ENCODE peak calls at places on chromosomes 12 and 14, in four cellular contexts. N, L, Y and D are unnamed samples.

GRCh38 chr12:94134226-94134795 is 14.1 kb upstream of the PLXNC1 start:
- DNase-seq in Y (no peak), N (peak), L (peak), D (no peak)

GRCh38 chr12:131604146-131604844 is 106.6 kb upstream of the SFSWAP start:
- DNase-seq in N (no peak), Y (no peak), L (no peak), D (no peak)

GRCh38 chr12:54549774-54550451 is 512 bp downstream of the PDE1B start:
- DNase-seq in L (no peak), N (peak), Y (no peak), D (no peak)

GRCh38 chr14:28609228-28609828 is 157.3 kb upstream of the FOXG1 start:
- DNase-seq in L (peak), N (peak), Y (peak), D (no peak)

GRCh38 chr14:48709277-48709785 is 876.8 kb downstream of the RPS29 start:
- DNase-seq in N (no peak), Y (no peak), L (no peak), D (no peak)

GRCh38 chr12:131700271-131700670 is 10.6 kb upstream of the SFSWAP start:
- DNase-seq in Y (no peak), L (no peak), N (no peak), D (no peak)

GRCh38 chr12:99131761-99132199 is 486.7 kb downstream of the APAF1 start:
- DNase-seq in N (no peak), L (peak), Y (no peak), D (no peak)

GRCh38 chr12:64685605-64686004 is 73.6 kb downstream of the GNS start:
- DNase-seq in Y (no peak), N (no peak), L (no peak), D (no peak)

GRCh38 chr12:127711108-127711507 is 555.9 kb upstream of the TMEM132C start:
- DNase-seq in L (no peak), N (peak), Y (no peak), D (no peak)

GRCh38 chr14:22918519-22918808 is 485 bp downstream of the RBM23 start:
- DNase-seq in Y (peak), N (no peak), L (no peak), D (no peak)

GRCh38 chr14:60926002-60926401 is 54.9 kb downstream of the TRMT5 start:
- DNase-seq in Y (no peak), L (no peak), N (no peak), D (no peak)

GRCh38 chr12:84807249-84807648 is 105.3 kb downstream of the SLC6A15 start:
- DNase-seq in N (no peak), Y (no peak), L (no peak), D (no peak)

GRCh38 chr14:66652736-66653135 is 144.8 kb downstream of the GPHN start:
- DNase-seq in L (no peak), Y (no peak), N (no peak), D (no peak)

GRCh38 chr12:32455607-32456063 is 56.3 kb downstream of the FGD4 start:
- DNase-seq in N (peak), L (peak), Y (no peak), D (no peak)

GRCh38 chr12:49893753-49894752 is 9.6 kb downstream of the FAIM2 start:
- DNase-seq in Y (no peak), L (no peak), N (no peak), D (no peak)

GRCh38 chr12:57242691-57243454 is 8.1 kb downstream of the STAC3 start:
- DNase-seq in L (peak), Y (peak), N (peak), D (peak)

GRCh38 chr12:100190013-100190394 is 10.6 kb upstream of the ACTR6 start:
- DNase-seq in L (no peak), N (no peak), Y (no peak), D (no peak)

GRCh38 chr12:6782903-6783571 is 6.3 kb upstream of the CD4 start:
- DNase-seq in L (no peak), Y (no peak), N (no peak), D (no peak)

GRCh38 chr14:71300474-71301359 is 393.5 kb downstream of the PCNX1 start:
- DNase-seq in Y (no peak), N (no peak), L (no peak), D (no peak)

GRCh38 chr12:114408881-114409795 is 3.2 kb upstream of the TBX5 start:
- DNase-seq in L (no peak), N (no peak), Y (no peak), D (no peak)

GRCh38 chr14:72779679-72780078 is 114.2 kb downstream of the DPF3 start:
- DNase-seq in N (no peak), L (no peak), Y (no peak), D (peak)

GRCh38 chr12:63753743-63754142 is 26.0 kb upstream of the RXYLT1 start:
- DNase-seq in N (no peak), Y (no peak), L (no peak), D (no peak)

GRCh38 chr12:58148405-58148804 is 207.0 kb downstream of the ATP23 start:
- DNase-seq in Y (no peak), N (peak), L (peak), D (no peak)

GRCh38 chr14:75981426-75981825 is 369 bp downstream of the TGFB3 start:
- DNase-seq in Y (no peak), N (peak), L (no peak), D (no peak)